ENCODE peak calls at places on chromosomes 11 and 22, in four cellular contexts. B is PC-3, O is RWPE1, K is GM23248. D is an unnamed sample.

GRCh38 chr11:86629070-86629706 is 43.2 kb downstream of the ME3 start:
- DNase-seq in B (no peak), O (no peak), K (peak; percentile 44), D (no peak)

GRCh38 chr11:69949327-69949726 is 128.8 kb upstream of the ANO1 start:
- DNase-seq in B (peak; percentile 99), O (peak; percentile 86), K (peak; percentile 92), D (no peak)

GRCh38 chr22:43923191-43923590 is 414 bp upstream of the PNPLA3 start:
- DNase-seq in B (no peak), O (no peak), K (peak; percentile 47), D (peak; percentile 3)

GRCh38 chr11:129410561-129410960 is 34.9 kb downstream of the BARX2 start:
- DNase-seq in B (no peak), O (no peak), K (peak; percentile 1), D (no peak)

GRCh38 chr11:115290479-115291390 is 213.5 kb downstream of the CADM1 start:
- DNase-seq in B (no peak), O (no peak), K (no peak), D (no peak)

GRCh38 chr11:111731839-111732238 is 34.4 kb downstream of the PPP2R1B start:
- DNase-seq in B (no peak), O (no peak), K (no peak), D (no peak)

GRCh38 chr22:29080061-29080975 is 7.5 kb downstream of the KREMEN1 start:
- DNase-seq in B (peak; percentile 39), O (no peak), K (peak; percentile 43), D (no peak)

GRCh38 chr11:10398525-10398924 is 56.5 kb upstream of the AMPD3 start:
- DNase-seq in B (no peak), O (no peak), K (peak; percentile 24), D (no peak)

GRCh38 chr11:76166314-76166713 is 40.0 kb downstream of the WNT11 start:
- DNase-seq in B (no peak), O (no peak), K (no peak), D (no peak)

GRCh38 chr22:17918840-17919239 is 105.5 kb downstream of the MICAL3 start:
- DNase-seq in B (peak; percentile 44), O (no peak), K (peak; percentile 48), D (no peak)

GRCh38 chr11:5288108-5288911 is 13.4 kb downstream of the OR51B4 start:
- DNase-seq in B (no peak), O (no peak), K (peak; percentile 54), D (no peak)

GRCh38 chr11:10926801-10927200 is 68.9 kb upstream of the ZBED5 start:
- DNase-seq in B (peak; percentile 90), O (no peak), K (peak; percentile 59), D (no peak)

GRCh38 chr11:105862736-105863367 is 159.2 kb downstream of the MSANTD4 start:
- DNase-seq in B (peak; percentile 83), O (peak; percentile 34), K (peak; percentile 65), D (peak; percentile 5)

GRCh38 chr22:41862530-41863266 is 29.8 kb downstream of the SREBF2 start:
- DNase-seq in B (no peak), O (no peak), K (peak; percentile 53), D (no peak)

GRCh38 chr22:43592470-43592869 is 180.7 kb downstream of the MPPED1 start:
- DNase-seq in B (no peak), O (no peak), K (no peak), D (no peak)

GRCh38 chr11:120546312-120547205 is 35.0 kb downstream of the GRIK4 start:
- DNase-seq in B (peak; percentile 97), O (peak; percentile 88), K (peak; percentile 98), D (no peak)

GRCh38 chr11:8257003-8257664 is 6.5 kb downstream of the LMO1 start:
- DNase-seq in B (no peak), O (no peak), K (no peak), D (no peak)

GRCh38 chr22:43396934-43397457 is 14.8 kb upstream of the MPPED1 start:
- DNase-seq in B (no peak), O (no peak), K (no peak), D (no peak)

GRCh38 chr11:73961321-73961720 is 10.5 kb downstream of the DNAJB13 start:
- DNase-seq in B (peak; percentile 13), O (no peak), K (peak; percentile 72), D (no peak)

GRCh38 chr11:104151404-104152204 is 12.3 kb downstream of the PDGFD start:
- DNase-seq in B (peak; percentile 48), O (peak; percentile 20), K (peak; percentile 37), D (no peak)

GRCh38 chr11:26741036-26741435 is 19.2 kb upstream of the SLC5A12 start:
- DNase-seq in B (no peak), O (peak; percentile 5), K (peak; percentile 78), D (no peak)

GRCh38 chr11:122045181-122045586 is 70.8 kb downstream of the BLID start:
- DNase-seq in B (peak; percentile 92), O (peak; percentile 80), K (peak; percentile 85), D (no peak)

GRCh38 chr11:133678211-133678610 is 145.9 kb upstream of the OPCML start:
- DNase-seq in B (no peak), O (no peak), K (no peak), D (no peak)

GRCh38 chr22:42702675-42703074 is 18.0 kb downstream of the A4GALT start:
- DNase-seq in B (no peak), O (no peak), K (no peak), D (no peak)

GRCh38 chr11:120335596-120335927 is 651 bp upstream of the ARHGEF12 start:
- DNase-seq in B (peak; percentile 47), O (peak; percentile 25), K (peak; percentile 54), D (no peak)

GRCh38 chr11:115279831-115280761 is 224.1 kb downstream of the CADM1 start:
- DNase-seq in B (no peak), O (no peak), K (no peak), D (no peak)

GRCh38 chr22:42188808-42189447 is 58.3 kb upstream of the CYP2D6 start:
- DNase-seq in B (peak; percentile 60), O (peak; percentile 70), K (peak; percentile 60), D (peak; percentile 16)

GRCh38 chr11:25272214-25272613 is 775.4 kb downstream of the LUZP2 start:
- DNase-seq in B (no peak), O (no peak), K (no peak), D (no peak)

GRCh38 chr11:121112498-121113455 is 11.7 kb downstream of the TECTA start:
- DNase-seq in B (peak; percentile 87), O (peak; percentile 68), K (peak; percentile 89), D (peak; percentile 16)

GRCh38 chr11:44885065-44885777 is 65.5 kb downstream of the TP53I11 start:
- DNase-seq in B (no peak), O (no peak), K (no peak), D (no peak)

GRCh38 chr11:23688835-23689234 is 808.0 kb upstream of the LUZP2 start:
- DNase-seq in B (peak; percentile 54), O (no peak), K (peak; percentile 41), D (no peak)

GRCh38 chr11:117177534-117178209 is 871 bp upstream of the SIDT2 start:
- DNase-seq in B (peak; percentile 46), O (no peak), K (peak; percentile 25), D (no peak)

GRCh38 chr11:102120006-102120405 is 9.8 kb downstream of the YAP1 start:
- DNase-seq in B (peak; percentile 78), O (no peak), K (peak; percentile 69), D (no peak)

GRCh38 chr11:116355104-116355503 is 417.7 kb downstream of the BUD13 start:
- DNase-seq in B (no peak), O (no peak), K (no peak), D (no peak)

GRCh38 chr11:47130541-47130940 is 46.1 kb downstream of the ARFGAP2 start:
- DNase-seq in B (no peak), O (no peak), K (no peak), D (no peak)
- H3K27ac ChIP-seq in B (no peak overlapping the region), O (no peak overlapping the region), K (no peak overlapping the region), D (no peak overlapping the region)

DNA sequence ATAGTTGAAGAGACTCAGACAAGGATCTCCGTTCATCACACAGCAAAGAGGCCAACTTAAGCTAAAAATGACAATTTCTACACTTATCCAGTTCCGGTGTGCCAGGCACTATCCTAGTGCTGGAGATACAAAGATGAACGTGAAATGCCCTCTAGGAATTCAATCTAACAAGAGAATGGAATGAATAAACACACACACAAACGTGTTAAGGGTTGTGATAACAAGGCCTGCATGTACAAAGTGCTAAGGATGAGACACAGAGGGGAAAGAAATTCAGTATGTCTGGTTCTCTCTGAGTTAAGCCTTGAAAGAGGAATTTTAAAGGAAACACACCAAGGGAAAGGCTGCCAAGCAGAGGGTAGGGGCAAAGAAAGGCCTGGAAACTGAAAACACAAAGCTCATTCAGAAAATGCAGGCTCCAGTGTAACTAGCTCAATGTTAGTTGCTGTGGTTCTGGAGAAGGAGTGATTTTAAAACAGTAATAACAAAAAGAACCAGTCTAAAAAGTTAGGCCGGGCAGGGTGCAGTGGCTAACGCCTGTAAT is 4.2 kb downstream of the CHKA start:
- DNase-seq in B (no peak), O (no peak), K (no peak), D (no peak)
- H3K27ac ChIP-seq in B (no peak overlapping the region), O (no peak overlapping the region), K (no peak overlapping the region), D (no peak overlapping the region)

DNA sequence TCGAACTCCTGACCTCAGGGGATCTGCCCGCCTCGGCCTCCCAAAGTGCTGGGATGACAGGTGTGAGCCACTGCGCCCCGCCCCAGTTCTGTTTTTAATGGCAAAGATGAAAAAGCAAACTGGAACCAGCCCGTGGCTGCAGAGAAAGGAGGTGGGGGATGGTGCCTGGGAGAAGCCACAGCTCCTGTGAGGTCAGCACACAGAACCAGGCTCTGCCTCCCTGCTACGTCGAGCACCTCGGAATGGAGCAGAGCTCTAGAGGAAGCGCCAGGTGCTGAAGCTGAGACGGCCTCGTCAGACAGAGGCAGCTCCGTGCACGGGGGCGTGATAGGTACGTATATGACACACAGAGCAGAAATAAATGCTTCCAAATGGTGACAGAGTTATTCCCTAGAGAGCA is 8.5 kb downstream of the DRD4 start:
- DNase-seq in B (no peak), O (no peak), K (no peak), D (no peak)
- H3K27ac ChIP-seq in B (no peak overlapping the region), O (peak overlapping the region; percentile 68), K (no peak overlapping the region), D (no peak overlapping the region)

GRCh38 chr11:94128171-94128745 is 383 bp upstream of the PANX1 start:
- DNase-seq in B (no peak), O (no peak), K (peak; percentile 68), D (no peak)

GRCh38 chr11:94125408-94126120 is 3.1 kb upstream of the PANX1 start:
- DNase-seq in B (no peak), O (no peak), K (peak; percentile 26), D (no peak)

GRCh38 chr11:94129505-94130335 is 1.1 kb downstream of the PANX1 start:
- DNase-seq in B (peak; percentile 85), O (peak; percentile 84), K (peak; percentile 43), D (no peak)

GRCh38 chr11:94128746-94129504 is at the start of gene PANX1:
- DNase-seq in B (peak; percentile 94), O (peak; percentile 76), K (peak; percentile 92), D (peak; percentile 71)

DNA sequence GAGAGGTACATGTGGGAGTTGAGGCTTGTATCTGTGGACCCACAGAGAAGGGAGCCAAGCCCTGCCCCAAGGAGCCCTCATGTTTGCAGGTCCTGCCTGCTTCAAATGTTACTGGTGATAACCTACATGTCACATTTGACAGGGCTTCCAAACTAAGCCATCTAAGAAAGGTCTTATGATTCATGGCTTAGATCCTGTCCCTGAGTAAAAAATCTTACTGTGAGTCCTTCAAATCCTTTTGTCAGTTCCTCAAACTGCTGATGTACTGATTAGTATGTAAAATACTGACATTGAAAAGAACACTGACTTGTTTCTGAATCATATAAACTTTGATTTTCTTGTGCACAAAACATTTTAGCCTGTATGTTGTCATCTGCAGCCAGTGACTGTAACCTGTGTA is 1.0 kb upstream of the PANX1 start:
- DNase-seq in B (no peak), O (no peak), K (no peak), D (no peak)
- H3K27ac ChIP-seq in B (peak overlapping the region; percentile 91), O (peak overlapping the region; percentile 98), K (no peak overlapping the region), D (no peak overlapping the region)